ENCODE peak calls at places on chromosomes 7 and 10, in six cellular contexts. W is cardiac muscle cell, B is astrocyte, A is IMR-90, N is AG04450, Z is ovary. M is an unnamed sample.

GRCh38 chr7:51224811-51225581 is 91.6 kb downstream of the COBL start:
- DNase-seq in W (no peak), B (no peak), A (no peak), N (no peak), Z (no peak), M (no peak)

GRCh38 chr10:119341236-119342016 is 134.1 kb downstream of the GRK5 start:
- DNase-seq in W (peak; percentile 74), B (peak; percentile 71), A (peak; percentile 83), N (no peak), Z (peak; percentile 59), M (no peak)

GRCh38 chr10:132671171-132672154 is 114.5 kb downstream of the NKX6-2 start:
- DNase-seq in W (no peak), B (no peak), A (no peak), N (no peak), Z (no peak), M (no peak)

GRCh38 chr10:75424553-75424952 is 6.9 kb upstream of the LRMDA start:
- DNase-seq in W (no peak), B (no peak), A (no peak), N (no peak), Z (no peak), M (no peak)

GRCh38 chr7:114973147-114973546 is 51.3 kb downstream of the MDFIC start:
- DNase-seq in W (peak; percentile 77), B (peak; percentile 58), A (peak; percentile 39), N (no peak), Z (no peak), M (no peak)

GRCh38 chr10:99756158-99756557 is 24.1 kb downstream of the CUTC start:
- DNase-seq in W (no peak), B (no peak), A (no peak), N (no peak), Z (no peak), M (no peak)

GRCh38 chr10:91090761-91091529 is 129.5 kb upstream of the PCGF5 start:
- DNase-seq in W (peak; percentile 16), B (peak; percentile 21), A (no peak), N (no peak), Z (no peak), M (no peak)

GRCh38 chr10:36802523-36803153 is 322.8 kb upstream of the ANKRD30A start:
- DNase-seq in W (peak; percentile 24), B (no peak), A (peak; percentile 19), N (no peak), Z (no peak), M (no peak)

GRCh38 chr10:62437696-62438095 is 63.5 kb downstream of the ZNF365 start:
- DNase-seq in W (peak; percentile 82), B (peak; percentile 89), A (peak; percentile 82), N (no peak), Z (no peak), M (peak; percentile 69)

GRCh38 chr7:71695189-71695588 is 563.2 kb downstream of the GALNT17 start:
- DNase-seq in W (no peak), B (peak; percentile 30), A (no peak), N (no peak), Z (no peak), M (no peak)

GRCh38 chr10:79050896-79051555 is 17.7 kb upstream of the ZMIZ1 start:
- DNase-seq in W (peak; percentile 54), B (no peak), A (no peak), N (no peak), Z (peak; percentile 4), M (no peak)

GRCh38 chr7:108291791-108292440 is 161.8 kb upstream of the LAMB4 start:
- DNase-seq in W (peak; percentile 73), B (no peak), A (no peak), N (no peak), Z (no peak), M (no peak)

GRCh38 chr10:13890617-13891541 is 304.1 kb downstream of the PRPF18 start:
- DNase-seq in W (peak; percentile 62), B (peak; percentile 51), A (peak; percentile 52), N (no peak), Z (no peak), M (no peak)

GRCh38 chr7:80771523-80771922 is 133.1 kb downstream of the CD36 start:
- DNase-seq in W (no peak), B (peak; percentile 60), A (peak; percentile 78), N (no peak), Z (no peak), M (no peak)

GRCh38 chr10:96287392-96288105 is 16.2 kb upstream of the BLNK start:
- DNase-seq in W (peak; percentile 7), B (no peak), A (no peak), N (no peak), Z (no peak), M (no peak)

GRCh38 chr10:19783721-19784120 is 32.5 kb upstream of the PLXDC2 start:
- DNase-seq in W (no peak), B (no peak), A (no peak), N (no peak), Z (no peak), M (no peak)

GRCh38 chr7:156652886-156653568 is 12.5 kb downstream of the RNF32 start:
- DNase-seq in W (no peak), B (no peak), A (peak; percentile 62), N (no peak), Z (no peak), M (no peak)

GRCh38 chr7:139673230-139673629 is 104.6 kb downstream of the HIPK2 start:
- DNase-seq in W (no peak), B (no peak), A (no peak), N (no peak), Z (no peak), M (no peak)

GRCh38 chr7:108235451-108236061 is 105.4 kb upstream of the LAMB4 start:
- DNase-seq in W (peak; percentile 65), B (no peak), A (peak; percentile 43), N (no peak), Z (no peak), M (no peak)

DNA sequence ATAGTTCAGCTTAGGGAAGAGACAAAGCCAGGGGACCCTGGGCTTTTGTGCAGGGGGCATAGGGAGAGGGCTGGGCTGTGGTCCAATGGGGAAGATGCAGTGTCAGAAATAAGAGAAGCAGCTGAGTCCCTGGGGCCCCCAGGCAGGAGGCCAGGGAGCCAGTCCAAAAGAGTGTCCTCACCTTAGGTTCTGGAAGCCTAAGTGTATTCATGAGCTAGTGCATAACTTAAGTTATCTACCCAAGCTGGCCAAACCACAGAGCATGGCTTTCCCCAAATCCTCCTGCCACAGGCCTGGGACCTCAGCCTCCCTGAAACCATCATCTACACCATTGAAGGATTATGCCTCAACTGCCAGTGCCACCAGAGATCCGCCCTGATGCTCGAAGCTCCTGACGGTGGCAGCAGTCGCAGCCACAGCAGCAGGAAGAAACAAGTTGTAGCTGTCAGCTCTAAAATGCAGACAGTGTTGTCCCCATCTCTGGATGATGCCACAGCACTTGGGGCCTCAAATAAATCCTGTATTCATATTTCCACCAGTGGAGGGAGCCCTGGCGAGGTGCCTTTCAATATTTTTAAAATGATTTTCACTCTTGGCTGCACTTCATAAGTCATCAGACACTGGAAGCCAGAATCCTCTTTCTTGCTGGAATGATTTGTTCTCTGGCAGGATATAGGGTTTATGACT is 574.6 kb downstream of the GRID1 start:
- DNase-seq in W (peak; percentile 10), B (no peak), A (no peak), N (no peak), Z (no peak), M (no peak)
- TF ChIP-seq CTCF in W (no peak), B (peak; percentile 20), A (no peak), N (no peak), Z (no peak), M (no peak)

GRCh38 chr7:122143376-122143750 is 686 bp downstream of the AASS start:
- DNase-seq in W (peak; percentile 38), B (no peak), A (peak; percentile 19), N (no peak), Z (peak; percentile 33), M (no peak)
- H3K4me3 ChIP-seq in W (peak overlapping the region; percentile 74), B (peak overlapping the region; percentile 93), A (peak overlapping the region; percentile 64), N (peak overlapping the region; percentile 83), Z (peak overlapping the region; percentile 96), M (peak overlapping the region; percentile 88)

DNA sequence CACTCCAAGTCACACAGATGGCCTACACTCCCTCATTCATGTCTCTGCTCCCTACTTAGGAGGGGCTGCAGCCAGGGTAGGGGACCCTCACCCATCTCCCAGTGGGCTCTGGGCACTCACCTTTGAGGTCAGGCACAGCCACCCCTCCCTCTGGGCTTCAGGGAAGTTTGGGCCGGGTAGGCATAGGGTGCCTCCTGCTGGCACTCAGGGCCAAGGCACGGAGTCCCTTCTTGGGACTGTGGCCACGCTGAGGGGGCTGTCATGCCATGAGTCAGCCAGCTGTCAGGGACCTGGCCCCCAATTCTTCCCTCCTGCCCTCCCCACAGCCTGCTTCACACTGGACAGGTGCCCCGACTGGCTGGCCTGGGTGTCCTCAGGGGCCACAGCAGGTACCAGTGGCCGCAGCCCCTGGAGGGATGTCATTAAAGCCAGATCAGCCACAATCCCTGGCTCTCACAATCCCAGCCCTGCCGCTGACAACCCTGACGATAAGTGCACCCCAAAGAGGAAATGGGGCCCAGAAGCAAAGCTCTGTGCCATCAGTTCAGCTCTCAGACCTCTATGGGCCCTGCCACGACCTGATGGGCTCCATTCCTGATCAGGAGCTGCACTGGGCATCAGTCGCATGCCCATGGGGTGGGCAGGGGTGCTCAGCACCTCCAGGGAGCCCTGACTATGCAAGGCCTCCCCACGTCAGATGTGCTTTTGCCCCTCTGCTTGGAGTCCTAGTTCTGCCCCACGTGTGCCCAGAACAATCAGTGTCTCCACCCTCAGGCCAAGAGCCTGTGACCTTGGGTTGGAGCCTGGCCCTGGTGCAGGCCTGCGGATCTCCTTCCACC is 34.1 kb upstream of the RET start:
- DNase-seq in W (no peak), B (no peak), A (no peak), N (no peak), Z (peak; percentile 5), M (no peak)
- TF ChIP-seq CTCF in W (no peak), B (no peak), A (no peak), N (no peak), Z (no peak), M (no peak)

GRCh38 chr7:128889121-128889520 is 21.4 kb downstream of the KCP start:
- DNase-seq in W (no peak), B (no peak), A (no peak), N (no peak), Z (no peak), M (no peak)

GRCh38 chr7:128891942-128892269 is 18.6 kb downstream of the KCP start:
- DNase-seq in W (no peak), B (no peak), A (no peak), N (no peak), Z (peak; percentile 8), M (no peak)

GRCh38 chr7:128891110-128891941 is 19.2 kb downstream of the KCP start:
- DNase-seq in W (no peak), B (no peak), A (no peak), N (no peak), Z (peak; percentile 13), M (no peak)

GRCh38 chr7:128888756-128889095 is 21.8 kb downstream of the KCP start:
- DNase-seq in W (no peak), B (no peak), A (no peak), N (no peak), Z (peak; percentile 7), M (no peak)

DNA sequence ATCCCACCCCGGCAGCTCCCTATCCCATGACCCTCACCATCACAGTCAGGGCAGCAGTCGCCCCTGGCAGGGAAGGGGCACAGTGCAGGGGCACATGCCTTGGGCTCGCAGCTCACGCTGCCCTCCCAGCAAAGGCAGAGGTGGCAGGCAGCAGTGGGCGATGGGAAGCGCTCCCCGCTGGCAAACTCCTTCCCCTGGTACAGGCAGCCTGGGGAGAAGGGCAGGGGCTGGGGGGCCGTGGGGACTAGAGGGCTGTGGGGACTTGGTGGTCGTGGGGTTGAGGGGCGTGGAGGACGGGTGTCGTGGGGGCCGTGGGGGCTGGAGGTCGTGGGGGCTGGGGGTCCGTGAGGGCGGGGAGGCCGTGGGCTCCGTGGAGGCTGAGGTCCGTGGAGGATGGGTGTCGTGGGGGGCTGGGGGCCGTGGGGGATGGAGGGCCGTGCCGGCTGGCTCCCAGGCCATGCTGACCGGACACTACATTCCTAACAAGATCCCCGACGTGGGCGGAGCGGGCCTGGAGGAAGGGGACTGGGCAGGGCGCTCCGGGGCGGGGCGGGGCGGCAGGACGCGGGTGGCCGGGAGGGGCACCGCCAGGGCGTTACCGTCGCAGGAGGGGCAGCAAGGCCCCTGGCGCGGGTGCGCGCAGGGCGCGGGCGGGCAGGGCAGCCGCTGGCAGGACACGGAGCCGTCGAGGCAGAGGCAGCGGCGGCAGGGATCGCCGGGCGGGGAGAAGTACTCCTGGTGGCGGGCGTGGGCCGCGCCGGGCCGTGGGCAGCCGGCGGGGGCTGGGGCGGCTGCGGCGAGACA is 20.0 kb downstream of the KCP start:
- DNase-seq in W (peak; percentile 20), B (no peak), A (no peak), N (no peak), Z (peak; percentile 15), M (no peak)
- H3K4me3 ChIP-seq in W (no peak overlapping the region), B (peak overlapping the region; percentile 5), A (no peak overlapping the region), N (no peak overlapping the region), Z (no peak overlapping the region), M (no peak overlapping the region)

M was measured in AG04449.